ENCODE peak calls at places on chromosome X, in ten cellular contexts. One of them, this sample, is unnamed.
A peak's percentile ranks its signal among the peaks of the same experiment; 100 is the strongest.

GRCh38 chrX:134568617-134569016 is 89.7 kb downstream of the PLAC1 start:
- DNase-seq in H54: no peak
- DNase-seq in hypothalamus: no peak
- DNase-seq in activated CD4-positive, alpha-beta T cell treated with anti-CD3 and anti-CD28 coated beads, Interleukin-2, amount 50 U/mL, for 24 hours: no peak
- DNase-seq in iris pigment epithelial cell: no peak
- DNase-seq in effector memory CD8-positive, alpha-beta T cell: no peak
- DNase-seq in MCF 10A: no peak
- DNase-seq in pancreas: no peak
- DNase-seq in AG10803: no peak
- DNase-seq in IMR-90: no peak
- DNase-seq in this sample: no peak

GRCh38 chrX:40273356-40274050 is 175.7 kb upstream of the BCOR start:
- DNase-seq in H54: no peak
- DNase-seq in hypothalamus: peak; percentile 1
- DNase-seq in activated CD4-positive, alpha-beta T cell treated with anti-CD3 and anti-CD28 coated beads, Interleukin-2, amount 50 U/mL, for 24 hours: no peak
- DNase-seq in iris pigment epithelial cell: no peak
- DNase-seq in effector memory CD8-positive, alpha-beta T cell: no peak
- DNase-seq in MCF 10A: no peak
- DNase-seq in pancreas: no peak
- DNase-seq in AG10803: no peak
- DNase-seq in IMR-90: peak; percentile 35
- DNase-seq in this sample: peak; percentile 48

GRCh38 chrX:69361286-69361926 is 142.7 kb upstream of the NALF2 start:
- DNase-seq in H54: no peak
- DNase-seq in hypothalamus: no peak
- DNase-seq in activated CD4-positive, alpha-beta T cell treated with anti-CD3 and anti-CD28 coated beads, Interleukin-2, amount 50 U/mL, for 24 hours: no peak
- DNase-seq in iris pigment epithelial cell: peak; percentile 6
- DNase-seq in effector memory CD8-positive, alpha-beta T cell: no peak
- DNase-seq in MCF 10A: peak; percentile 0
- DNase-seq in pancreas: no peak
- DNase-seq in AG10803: peak; percentile 87
- DNase-seq in IMR-90: peak; percentile 1
- DNase-seq in this sample: no peak

GRCh38 chrX:46686003-46686645 is 72.8 kb downstream of the SLC9A7 start:
- DNase-seq in H54: no peak
- DNase-seq in hypothalamus: no peak
- DNase-seq in activated CD4-positive, alpha-beta T cell treated with anti-CD3 and anti-CD28 coated beads, Interleukin-2, amount 50 U/mL, for 24 hours: no peak
- DNase-seq in iris pigment epithelial cell: peak; percentile 39
- DNase-seq in effector memory CD8-positive, alpha-beta T cell: peak; percentile 10
- DNase-seq in MCF 10A: peak; percentile 54
- DNase-seq in pancreas: no peak
- DNase-seq in AG10803: peak; percentile 56
- DNase-seq in IMR-90: peak; percentile 41
- DNase-seq in this sample: no peak

GRCh38 chrX:5916945-5917344 is 311.7 kb downstream of the NLGN4X start:
- DNase-seq in H54: no peak
- DNase-seq in hypothalamus: no peak
- DNase-seq in activated CD4-positive, alpha-beta T cell treated with anti-CD3 and anti-CD28 coated beads, Interleukin-2, amount 50 U/mL, for 24 hours: no peak
- DNase-seq in iris pigment epithelial cell: no peak
- DNase-seq in effector memory CD8-positive, alpha-beta T cell: no peak
- DNase-seq in MCF 10A: no peak
- DNase-seq in pancreas: no peak
- DNase-seq in AG10803: no peak
- DNase-seq in IMR-90: no peak
- DNase-seq in this sample: no peak

GRCh38 chrX:18455384-18455783 is 30.0 kb downstream of the CDKL5 start:
- DNase-seq in H54: no peak
- DNase-seq in hypothalamus: no peak
- DNase-seq in activated CD4-positive, alpha-beta T cell treated with anti-CD3 and anti-CD28 coated beads, Interleukin-2, amount 50 U/mL, for 24 hours: no peak
- DNase-seq in iris pigment epithelial cell: no peak
- DNase-seq in effector memory CD8-positive, alpha-beta T cell: no peak
- DNase-seq in MCF 10A: no peak
- DNase-seq in pancreas: no peak
- DNase-seq in AG10803: no peak
- DNase-seq in IMR-90: no peak
- DNase-seq in this sample: no peak

GRCh38 chrX:110082156-110082555 is 79.2 kb downstream of the TMEM164 start:
- DNase-seq in H54: no peak
- DNase-seq in hypothalamus: no peak
- DNase-seq in activated CD4-positive, alpha-beta T cell treated with anti-CD3 and anti-CD28 coated beads, Interleukin-2, amount 50 U/mL, for 24 hours: no peak
- DNase-seq in iris pigment epithelial cell: peak; percentile 93
- DNase-seq in effector memory CD8-positive, alpha-beta T cell: no peak
- DNase-seq in MCF 10A: peak; percentile 77
- DNase-seq in pancreas: no peak
- DNase-seq in AG10803: peak; percentile 77
- DNase-seq in IMR-90: peak; percentile 93
- DNase-seq in this sample: no peak

GRCh38 chrX:119981286-119982070 is 37.9 kb upstream of the NKAP start:
- DNase-seq in H54: peak; percentile 11
- DNase-seq in hypothalamus: no peak
- DNase-seq in activated CD4-positive, alpha-beta T cell treated with anti-CD3 and anti-CD28 coated beads, Interleukin-2, amount 50 U/mL, for 24 hours: no peak
- DNase-seq in iris pigment epithelial cell: peak; percentile 28
- DNase-seq in effector memory CD8-positive, alpha-beta T cell: no peak
- DNase-seq in MCF 10A: peak; percentile 54
- DNase-seq in pancreas: peak; percentile 18
- DNase-seq in AG10803: peak; percentile 3
- DNase-seq in IMR-90: peak; percentile 5
- DNase-seq in this sample: peak; percentile 21

GRCh38 chrX:122115604-122116003 is 1068.2 kb downstream of the GLUD2 start:
- DNase-seq in H54: no peak
- DNase-seq in hypothalamus: no peak
- DNase-seq in activated CD4-positive, alpha-beta T cell treated with anti-CD3 and anti-CD28 coated beads, Interleukin-2, amount 50 U/mL, for 24 hours: no peak
- DNase-seq in iris pigment epithelial cell: no peak
- DNase-seq in effector memory CD8-positive, alpha-beta T cell: no peak
- DNase-seq in MCF 10A: no peak
- DNase-seq in pancreas: no peak
- DNase-seq in AG10803: no peak
- DNase-seq in IMR-90: no peak
- DNase-seq in this sample: no peak

GRCh38 chrX:1809581-1809980 is 194.7 kb downstream of the ASMT start:
- DNase-seq in H54: no peak
- DNase-seq in hypothalamus: no peak
- DNase-seq in activated CD4-positive, alpha-beta T cell treated with anti-CD3 and anti-CD28 coated beads, Interleukin-2, amount 50 U/mL, for 24 hours: no peak
- DNase-seq in iris pigment epithelial cell: no peak
- DNase-seq in effector memory CD8-positive, alpha-beta T cell: no peak
- DNase-seq in MCF 10A: no peak
- DNase-seq in pancreas: no peak
- DNase-seq in AG10803: no peak
- DNase-seq in IMR-90: no peak
- DNase-seq in this sample: no peak

GRCh38 chrX:152904151-152905080 is 6.5 kb downstream of the ZNF185 start:
- DNase-seq in H54: peak; percentile 80
- DNase-seq in hypothalamus: peak; percentile 47
- DNase-seq in activated CD4-positive, alpha-beta T cell treated with anti-CD3 and anti-CD28 coated beads, Interleukin-2, amount 50 U/mL, for 24 hours: peak; percentile 4
- DNase-seq in iris pigment epithelial cell: peak; percentile 36
- DNase-seq in effector memory CD8-positive, alpha-beta T cell: peak; percentile 11
- DNase-seq in MCF 10A: peak; percentile 60
- DNase-seq in pancreas: peak; percentile 14
- DNase-seq in AG10803: peak; percentile 65
- DNase-seq in IMR-90: peak; percentile 77
- DNase-seq in this sample: peak; percentile 89

GRCh38 chrX:148928803-148929202 is 428.4 kb downstream of the AFF2 start:
- DNase-seq in H54: no peak
- DNase-seq in hypothalamus: no peak
- DNase-seq in activated CD4-positive, alpha-beta T cell treated with anti-CD3 and anti-CD28 coated beads, Interleukin-2, amount 50 U/mL, for 24 hours: no peak
- DNase-seq in iris pigment epithelial cell: peak; percentile 2
- DNase-seq in effector memory CD8-positive, alpha-beta T cell: no peak
- DNase-seq in MCF 10A: peak; percentile 65
- DNase-seq in pancreas: no peak
- DNase-seq in AG10803: peak; percentile 60
- DNase-seq in IMR-90: peak; percentile 1
- DNase-seq in this sample: no peak

GRCh38 chrX:152638443-152638904 is 779 bp downstream of the GABRQ start:
- DNase-seq in H54: no peak
- DNase-seq in hypothalamus: no peak
- DNase-seq in activated CD4-positive, alpha-beta T cell treated with anti-CD3 and anti-CD28 coated beads, Interleukin-2, amount 50 U/mL, for 24 hours: no peak
- DNase-seq in iris pigment epithelial cell: no peak
- DNase-seq in effector memory CD8-positive, alpha-beta T cell: no peak
- DNase-seq in MCF 10A: no peak
- DNase-seq in pancreas: no peak
- DNase-seq in AG10803: no peak
- DNase-seq in IMR-90: no peak
- DNase-seq in this sample: no peak

GRCh38 chrX:4035874-4036273 is 322.4 kb upstream of the PRKX start:
- DNase-seq in H54: no peak
- DNase-seq in hypothalamus: no peak
- DNase-seq in activated CD4-positive, alpha-beta T cell treated with anti-CD3 and anti-CD28 coated beads, Interleukin-2, amount 50 U/mL, for 24 hours: no peak
- DNase-seq in iris pigment epithelial cell: no peak
- DNase-seq in effector memory CD8-positive, alpha-beta T cell: no peak
- DNase-seq in MCF 10A: no peak
- DNase-seq in pancreas: no peak
- DNase-seq in AG10803: no peak
- DNase-seq in IMR-90: no peak
- DNase-seq in this sample: no peak

GRCh38 chrX:1407035-1407434 is 15.1 kb upstream of the SLC25A6 start:
- DNase-seq in H54: no peak
- DNase-seq in hypothalamus: no peak
- DNase-seq in activated CD4-positive, alpha-beta T cell treated with anti-CD3 and anti-CD28 coated beads, Interleukin-2, amount 50 U/mL, for 24 hours: no peak
- DNase-seq in iris pigment epithelial cell: no peak
- DNase-seq in effector memory CD8-positive, alpha-beta T cell: no peak
- DNase-seq in MCF 10A: no peak
- DNase-seq in pancreas: no peak
- DNase-seq in AG10803: no peak
- DNase-seq in IMR-90: no peak
- DNase-seq in this sample: no peak

GRCh38 chrX:112053169-112053568 is 29.4 kb downstream of the TRPC5 start:
- DNase-seq in H54: no peak
- DNase-seq in hypothalamus: no peak
- DNase-seq in activated CD4-positive, alpha-beta T cell treated with anti-CD3 and anti-CD28 coated beads, Interleukin-2, amount 50 U/mL, for 24 hours: no peak
- DNase-seq in iris pigment epithelial cell: no peak
- DNase-seq in effector memory CD8-positive, alpha-beta T cell: no peak
- DNase-seq in MCF 10A: no peak
- DNase-seq in pancreas: no peak
- DNase-seq in AG10803: no peak
- DNase-seq in IMR-90: no peak
- DNase-seq in this sample: no peak

GRCh38 chrX:74492720-74493201 is 71.5 kb downstream of the SLC16A2 start:
- DNase-seq in H54: no peak
- DNase-seq in hypothalamus: no peak
- DNase-seq in activated CD4-positive, alpha-beta T cell treated with anti-CD3 and anti-CD28 coated beads, Interleukin-2, amount 50 U/mL, for 24 hours: no peak
- DNase-seq in iris pigment epithelial cell: no peak
- DNase-seq in effector memory CD8-positive, alpha-beta T cell: no peak
- DNase-seq in MCF 10A: peak; percentile 3
- DNase-seq in pancreas: no peak
- DNase-seq in AG10803: no peak
- DNase-seq in IMR-90: no peak
- DNase-seq in this sample: no peak

GRCh38 chrX:103464774-103465117 is 54.5 kb downstream of the RAB40A start:
- DNase-seq in H54: no peak
- DNase-seq in hypothalamus: peak; percentile 59
- DNase-seq in activated CD4-positive, alpha-beta T cell treated with anti-CD3 and anti-CD28 coated beads, Interleukin-2, amount 50 U/mL, for 24 hours: peak; percentile 56
- DNase-seq in iris pigment epithelial cell: peak; percentile 66
- DNase-seq in effector memory CD8-positive, alpha-beta T cell: peak; percentile 71
- DNase-seq in MCF 10A: peak; percentile 77
- DNase-seq in pancreas: peak; percentile 42
- DNase-seq in AG10803: peak; percentile 66
- DNase-seq in IMR-90: peak; percentile 72
- DNase-seq in this sample: peak; percentile 13

GRCh38 chrX:129717902-129718301 is 20.9 kb upstream of the XPNPEP2 start:
- DNase-seq in H54: peak; percentile 35
- DNase-seq in hypothalamus: no peak
- DNase-seq in activated CD4-positive, alpha-beta T cell treated with anti-CD3 and anti-CD28 coated beads, Interleukin-2, amount 50 U/mL, for 24 hours: no peak
- DNase-seq in iris pigment epithelial cell: peak; percentile 84
- DNase-seq in effector memory CD8-positive, alpha-beta T cell: no peak
- DNase-seq in MCF 10A: peak; percentile 31
- DNase-seq in pancreas: no peak
- DNase-seq in AG10803: peak; percentile 86
- DNase-seq in IMR-90: peak; percentile 78
- DNase-seq in this sample: no peak

GRCh38 chrX:10628906-10629305 is 8.5 kb upstream of the MID1 start:
- DNase-seq in H54: no peak
- DNase-seq in hypothalamus: no peak
- DNase-seq in activated CD4-positive, alpha-beta T cell treated with anti-CD3 and anti-CD28 coated beads, Interleukin-2, amount 50 U/mL, for 24 hours: no peak
- DNase-seq in iris pigment epithelial cell: no peak
- DNase-seq in effector memory CD8-positive, alpha-beta T cell: no peak
- DNase-seq in MCF 10A: no peak
- DNase-seq in pancreas: no peak
- DNase-seq in AG10803: no peak
- DNase-seq in IMR-90: no peak
- DNase-seq in this sample: no peak

GRCh38 chrX:129661369-129661768 is 6.6 kb upstream of the APLN start:
- DNase-seq in H54: no peak
- DNase-seq in hypothalamus: no peak
- DNase-seq in activated CD4-positive, alpha-beta T cell treated with anti-CD3 and anti-CD28 coated beads, Interleukin-2, amount 50 U/mL, for 24 hours: no peak
- DNase-seq in iris pigment epithelial cell: no peak
- DNase-seq in effector memory CD8-positive, alpha-beta T cell: no peak
- DNase-seq in MCF 10A: no peak
- DNase-seq in pancreas: no peak
- DNase-seq in AG10803: no peak
- DNase-seq in IMR-90: no peak
- DNase-seq in this sample: no peak

GRCh38 chrX:103779156-103779555 is 2.5 kb downstream of the PLP1 start:
- DNase-seq in H54: no peak
- DNase-seq in hypothalamus: peak; percentile 7
- DNase-seq in activated CD4-positive, alpha-beta T cell treated with anti-CD3 and anti-CD28 coated beads, Interleukin-2, amount 50 U/mL, for 24 hours: no peak
- DNase-seq in iris pigment epithelial cell: peak; percentile 23
- DNase-seq in effector memory CD8-positive, alpha-beta T cell: no peak
- DNase-seq in MCF 10A: no peak
- DNase-seq in pancreas: no peak
- DNase-seq in AG10803: no peak
- DNase-seq in IMR-90: no peak
- DNase-seq in this sample: no peak

GRCh38 chrX:80237072-80237471 is 183.2 kb upstream of the TENT5D start:
- DNase-seq in H54: no peak
- DNase-seq in hypothalamus: no peak
- DNase-seq in activated CD4-positive, alpha-beta T cell treated with anti-CD3 and anti-CD28 coated beads, Interleukin-2, amount 50 U/mL, for 24 hours: no peak
- DNase-seq in iris pigment epithelial cell: no peak
- DNase-seq in effector memory CD8-positive, alpha-beta T cell: no peak
- DNase-seq in MCF 10A: no peak
- DNase-seq in pancreas: no peak
- DNase-seq in AG10803: no peak
- DNase-seq in IMR-90: no peak
- DNase-seq in this sample: no peak

GRCh38 chrX:21529771-21530170 is 128.4 kb downstream of the KLHL34 start:
- DNase-seq in H54: no peak
- DNase-seq in hypothalamus: no peak
- DNase-seq in activated CD4-positive, alpha-beta T cell treated with anti-CD3 and anti-CD28 coated beads, Interleukin-2, amount 50 U/mL, for 24 hours: no peak
- DNase-seq in iris pigment epithelial cell: peak; percentile 63
- DNase-seq in effector memory CD8-positive, alpha-beta T cell: no peak
- DNase-seq in MCF 10A: no peak
- DNase-seq in pancreas: no peak
- DNase-seq in AG10803: no peak
- DNase-seq in IMR-90: peak; percentile 59
- DNase-seq in this sample: no peak

GRCh38 chrX:147953976-147954375 is 27.2 kb upstream of the FMR1NB start:
- DNase-seq in H54: no peak
- DNase-seq in hypothalamus: no peak
- DNase-seq in activated CD4-positive, alpha-beta T cell treated with anti-CD3 and anti-CD28 coated beads, Interleukin-2, amount 50 U/mL, for 24 hours: no peak
- DNase-seq in iris pigment epithelial cell: no peak
- DNase-seq in effector memory CD8-positive, alpha-beta T cell: no peak
- DNase-seq in MCF 10A: no peak
- DNase-seq in pancreas: peak; percentile 1
- DNase-seq in AG10803: no peak
- DNase-seq in IMR-90: no peak
- DNase-seq in this sample: no peak

GRCh38 chrX:115410731-115411435 is 121.4 kb downstream of the LUZP4 start:
- DNase-seq in H54: no peak
- DNase-seq in hypothalamus: no peak
- DNase-seq in activated CD4-positive, alpha-beta T cell treated with anti-CD3 and anti-CD28 coated beads, Interleukin-2, amount 50 U/mL, for 24 hours: no peak
- DNase-seq in iris pigment epithelial cell: no peak
- DNase-seq in effector memory CD8-positive, alpha-beta T cell: no peak
- DNase-seq in MCF 10A: no peak
- DNase-seq in pancreas: no peak
- DNase-seq in AG10803: no peak
- DNase-seq in IMR-90: no peak
- DNase-seq in this sample: no peak

GRCh38 chrX:97039363-97040029 is 155.8 kb downstream of the RPA4 start:
- DNase-seq in H54: no peak
- DNase-seq in hypothalamus: no peak
- DNase-seq in activated CD4-positive, alpha-beta T cell treated with anti-CD3 and anti-CD28 coated beads, Interleukin-2, amount 50 U/mL, for 24 hours: no peak
- DNase-seq in iris pigment epithelial cell: peak; percentile 47
- DNase-seq in effector memory CD8-positive, alpha-beta T cell: no peak
- DNase-seq in MCF 10A: peak; percentile 66
- DNase-seq in pancreas: peak; percentile 6
- DNase-seq in AG10803: peak; percentile 0
- DNase-seq in IMR-90: peak; percentile 26
- DNase-seq in this sample: no peak

GRCh38 chrX:11462648-11463047 is 169.4 kb downstream of the AMELX start:
- DNase-seq in H54: no peak
- DNase-seq in hypothalamus: no peak
- DNase-seq in activated CD4-positive, alpha-beta T cell treated with anti-CD3 and anti-CD28 coated beads, Interleukin-2, amount 50 U/mL, for 24 hours: no peak
- DNase-seq in iris pigment epithelial cell: no peak
- DNase-seq in effector memory CD8-positive, alpha-beta T cell: no peak
- DNase-seq in MCF 10A: no peak
- DNase-seq in pancreas: no peak
- DNase-seq in AG10803: no peak
- DNase-seq in IMR-90: no peak
- DNase-seq in this sample: no peak

This sample was measured in hepatic stellate cell.